ENCODE peak calls at places on chromosomes 4 and X, in seven cellular contexts. H is H1, T is transverse colon, E is spleen, V is tibial nerve, O is heart left ventricle, R is esophagus squamous epithelium. M is an unnamed sample.
A peak's percentile ranks its signal among the peaks of the same experiment; 100 is the strongest.

GRCh38 chr4:183996868-183997267 is 91.8 kb downstream of the STOX2 start:
- DNase-seq in H (no peak), T (no peak), E (no peak), V (no peak), O (no peak), R (no peak), M (no peak)

GRCh38 chr4:46445689-46446339 is 55.9 kb upstream of the GABRA2 start:
- DNase-seq in H (no peak), T (no peak), E (no peak), V (no peak), O (no peak), R (no peak), M (no peak)

GRCh38 chr4:945274-946102 is 13.2 kb downstream of the TMEM175 start:
- DNase-seq in H (no peak), T (no peak), E (peak; percentile 56), V (no peak), O (peak; percentile 20), R (no peak), M (no peak)

GRCh38 chr4:72846280-72847111 is 223.0 kb downstream of the COX18 start:
- DNase-seq in H (peak; percentile 50), T (no peak), E (peak; percentile 37), V (no peak), O (no peak), R (no peak), M (no peak)

GRCh38 chrX:623599-624323 is 6.8 kb upstream of the SHOX start:
- DNase-seq in H (no peak), T (no peak), E (peak; percentile 54), V (no peak), O (no peak), R (no peak), M (no peak)

GRCh38 chrX:110173192-110174175 is 144.4 kb downstream of the AMMECR1 start:
- DNase-seq in H (no peak), T (no peak), E (peak; percentile 69), V (no peak), O (no peak), R (no peak), M (no peak)

GRCh38 chrX:21960569-21960968 is 20.1 kb downstream of the SMS start:
- DNase-seq in H (no peak), T (no peak), E (no peak), V (no peak), O (no peak), R (no peak), M (no peak)

GRCh38 chr4:182307746-182308145 is 64.5 kb downstream of the TENM3 start:
- DNase-seq in H (no peak), T (no peak), E (no peak), V (peak; percentile 24), O (no peak), R (no peak), M (no peak)

GRCh38 chrX:123960956-123961267 is 594 bp upstream of the STAG2 start:
- DNase-seq in H (no peak), T (no peak), E (no peak), V (no peak), O (no peak), R (no peak), M (no peak)

GRCh38 chr4:63814171-63814964 is 594.9 kb downstream of the TECRL start:
- DNase-seq in H (no peak), T (no peak), E (peak; percentile 42), V (no peak), O (no peak), R (no peak), M (no peak)

GRCh38 chrX:13646154-13646549 is 6.8 kb upstream of the TCEANC start:
- DNase-seq in H (peak; percentile 15), T (peak; percentile 66), E (no peak), V (peak; percentile 33), O (peak; percentile 69), R (no peak), M (peak; percentile 67)

GRCh38 chr4:84852081-84852480 is 114.4 kb downstream of the WDFY3 start:
- DNase-seq in H (no peak), T (no peak), E (no peak), V (no peak), O (no peak), R (no peak), M (no peak)

GRCh38 chr4:53602390-53602789 is 11.1 kb upstream of the LNX1 start:
- DNase-seq in H (no peak), T (no peak), E (no peak), V (no peak), O (no peak), R (no peak), M (no peak)

GRCh38 chrX:10761447-10761846 is 141.1 kb upstream of the MID1 start:
- DNase-seq in H (no peak), T (no peak), E (no peak), V (no peak), O (no peak), R (no peak), M (no peak)

GRCh38 chrX:97230948-97231347 is 347.2 kb downstream of the RPA4 start:
- DNase-seq in H (no peak), T (no peak), E (no peak), V (no peak), O (no peak), R (no peak), M (no peak)

GRCh38 chrX:129793604-129794191 is 13.9 kb downstream of the SASH3 start:
- DNase-seq in H (no peak), T (no peak), E (peak; percentile 75), V (no peak), O (no peak), R (no peak), M (no peak)

GRCh38 chrX:84865113-84865512 is 138.6 kb upstream of the APOOL start:
- DNase-seq in H (no peak), T (no peak), E (no peak), V (no peak), O (no peak), R (no peak), M (no peak)

GRCh38 chr4:99301376-99302164 is 10.8 kb upstream of the ADH1A start:
- DNase-seq in H (no peak), T (no peak), E (no peak), V (no peak), O (no peak), R (no peak), M (no peak)

GRCh38 chrX:104432321-104432720 is 133.7 kb upstream of the IL1RAPL2 start:
- DNase-seq in H (no peak), T (peak; percentile 7), E (no peak), V (no peak), O (no peak), R (no peak), M (no peak)

GRCh38 chr4:150070464-150071170 is 7.6 kb upstream of the DCLK2 start:
- DNase-seq in H (no peak), T (no peak), E (no peak), V (no peak), O (no peak), R (no peak), M (no peak)

GRCh38 chr4:177489847-177490246 is 47.6 kb upstream of the AGA start:
- DNase-seq in H (no peak), T (no peak), E (no peak), V (no peak), O (no peak), R (no peak), M (no peak)

GRCh38 chrX:55522577-55523254 is 33.1 kb upstream of the USP51 start:
- DNase-seq in H (no peak), T (no peak), E (peak; percentile 43), V (no peak), O (peak; percentile 34), R (no peak), M (no peak)

GRCh38 chrX:55521687-55522086 is 32.0 kb upstream of the USP51 start:
- DNase-seq in H (no peak), T (no peak), E (peak; percentile 62), V (no peak), O (no peak), R (no peak), M (no peak)

DNA sequence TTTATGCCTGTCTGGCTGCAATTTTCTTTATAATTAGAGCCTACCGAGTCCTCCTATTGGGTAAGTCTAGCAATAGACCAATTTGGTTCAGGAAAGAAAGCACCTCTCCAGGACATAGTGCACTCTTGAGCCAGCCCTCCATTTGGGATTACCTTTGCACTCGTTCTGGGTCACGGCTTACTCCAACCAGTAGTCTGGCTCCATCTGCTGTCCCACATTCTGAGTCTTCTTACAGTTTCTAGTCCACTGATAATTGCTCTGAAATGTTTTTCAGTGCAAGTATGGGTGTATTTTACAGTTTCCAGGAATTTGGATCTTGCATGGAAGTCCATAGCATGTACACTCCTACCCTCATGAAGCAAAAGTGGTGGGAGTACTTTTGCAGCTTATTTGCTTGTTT is 34.8 kb upstream of the USP51 start:
- DNase-seq in H (no peak), T (no peak), E (no peak), V (no peak), O (no peak), R (no peak), M (no peak)
- H3K9me3 ChIP-seq in H (no peaks in the 10 kb centered on the region), T (no peaks in the 10 kb centered on the region), E (no peaks in the 10 kb centered on the region), V (no peaks in the 10 kb centered on the region), O (no peaks in the 10 kb centered on the region), R (no peaks in the 10 kb centered on the region), M (no peaks in the 10 kb centered on the region)

DNA sequence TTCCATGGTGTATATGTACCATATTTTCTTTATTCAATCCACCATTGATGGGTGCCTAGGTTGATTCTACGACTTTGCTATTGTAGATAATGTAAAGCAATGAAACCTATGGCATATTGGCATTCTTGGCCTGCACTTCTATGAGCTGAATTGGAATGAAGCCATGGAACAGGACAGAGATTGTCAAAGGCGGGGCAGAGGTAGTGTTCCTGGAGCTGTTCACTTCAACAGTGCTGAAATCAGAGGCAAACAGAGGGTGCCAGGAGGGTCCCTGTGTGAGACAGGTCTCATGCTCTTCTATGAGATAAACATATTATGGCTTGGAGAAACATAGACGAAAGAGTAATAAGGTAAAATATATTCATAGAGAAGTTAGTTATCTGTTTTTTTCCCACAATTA is 342.6 kb upstream of the VCX start:
- DNase-seq in H (no peak), T (no peak), E (no peak), V (no peak), O (no peak), R (no peak), M (no peak)
- TF ChIP-seq POLR2A in H (no peak), T (no peak), E (no peak), V (no peak), O (no peak), R (no peak), M (no peak)

DNA sequence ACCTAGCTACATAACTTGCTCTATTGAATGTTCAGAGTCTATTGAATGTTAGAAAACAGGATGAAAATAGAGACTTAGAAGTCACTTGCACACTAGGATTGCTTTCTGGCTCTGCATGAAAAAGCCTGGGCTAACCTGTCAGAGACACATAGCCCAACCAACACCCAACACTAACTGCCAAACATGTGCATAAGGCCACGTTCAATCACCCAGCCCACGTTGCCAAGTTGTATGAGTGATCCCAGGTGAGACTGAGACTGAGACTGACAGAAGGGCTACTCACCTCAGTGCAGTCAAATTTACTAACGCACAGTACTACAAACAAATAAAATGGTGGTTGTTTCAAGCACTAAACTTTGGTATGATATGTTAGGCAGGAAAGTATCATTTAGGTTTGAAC is 61.0 kb downstream of the LDB2 start:
- DNase-seq in H (no peak), T (no peak), E (no peak), V (no peak), O (no peak), R (no peak), M (no peak)
- H3K27ac ChIP-seq in H (no peak overlapping the region), T (no peak overlapping the region), E (no peak overlapping the region), V (no peak overlapping the region), O (no peak overlapping the region), R (no peak overlapping the region), M (no peak overlapping the region)

GRCh38 chr4:82921795-82922194 is 21.3 kb downstream of the THAP9 start:
- DNase-seq in H (no peak), T (no peak), E (no peak), V (no peak), O (no peak), R (no peak), M (no peak)

GRCh38 chr4:82913305-82913704 is 12.8 kb downstream of the THAP9 start:
- DNase-seq in H (no peak), T (no peak), E (no peak), V (no peak), O (no peak), R (no peak), M (no peak)

GRCh38 chr4:82918091-82918490 is 17.6 kb downstream of the THAP9 start:
- DNase-seq in H (no peak), T (no peak), E (no peak), V (no peak), O (no peak), R (no peak), M (no peak)
- H3K9me3 ChIP-seq in H (no peaks in the 10 kb centered on the region), T (no peaks in the 10 kb centered on the region), E (no peaks in the 10 kb centered on the region), V (no peaks in the 10 kb centered on the region), O (no peaks in the 10 kb centered on the region), R (no peaks in the 10 kb centered on the region), M (no peaks in the 10 kb centered on the region)

M was measured in Peyer's patch.